ENCODE peak calls at places on chromosomes 16 and 17, in seven cellular contexts. B is right atrium auricular region, R is HFF-Myc, W is left ventricle myocardium inferior, U is A549, P is transverse colon, Z is OCI-LY7. Q is an unnamed sample.

GRCh38 chr16:20084624-20085226 is 11.0 kb upstream of the GPR139 start:
- DNase-seq in B (no peak), R (no peak), W (no peak), U (no peak), P (no peak), Z (no peak), Q (no peak)

GRCh38 chr17:77783991-77784820 is 174.3 kb upstream of the TNRC6C start:
- DNase-seq in B (no peak), R (no peak), W (no peak), U (no peak), P (no peak), Z (no peak), Q (peak)

GRCh38 chr16:81350306-81350615 is 35.5 kb downstream of the GAN start:
- DNase-seq in B (no peak), R (no peak), W (no peak), U (no peak), P (no peak), Z (no peak), Q (no peak)

GRCh38 chr17:18191967-18192366 is 8.3 kb downstream of the ALKBH5 start:
- DNase-seq in B (no peak), R (no peak), W (no peak), U (peak), P (no peak), Z (no peak), Q (no peak)

GRCh38 chr17:48804936-48805411 is 12.1 kb downstream of the TTLL6 start:
- DNase-seq in B (peak), R (no peak), W (peak), U (peak), P (peak), Z (peak), Q (peak)

GRCh38 chr16:85750021-85750826 is 672 bp downstream of the C16orf74 start:
- DNase-seq in B (no peak), R (no peak), W (peak), U (no peak), P (peak), Z (peak), Q (peak)

GRCh38 chr17:74083321-74083720 is 120.2 kb upstream of the RPL38 start:
- DNase-seq in B (no peak), R (no peak), W (no peak), U (no peak), P (no peak), Z (no peak), Q (no peak)

GRCh38 chr16:66134875-66135274 is 231.6 kb upstream of the CDH5 start:
- DNase-seq in B (no peak), R (no peak), W (no peak), U (no peak), P (no peak), Z (no peak), Q (no peak)

GRCh38 chr16:27515874-27516353 is 33.8 kb downstream of the GTF3C1 start:
- DNase-seq in B (no peak), R (no peak), W (no peak), U (peak), P (no peak), Z (peak), Q (peak)

GRCh38 chr17:19533036-19533717 is 477 bp upstream of the SLC47A1 start:
- DNase-seq in B (no peak), R (no peak), W (no peak), U (no peak), P (no peak), Z (no peak), Q (no peak)

GRCh38 chr16:78396046-78396445 is 296.6 kb downstream of the WWOX start:
- DNase-seq in B (no peak), R (no peak), W (no peak), U (peak), P (no peak), Z (peak), Q (no peak)

GRCh38 chr17:12726131-12726530 is 60.4 kb downstream of the MYOCD start:
- DNase-seq in B (no peak), R (no peak), W (no peak), U (no peak), P (no peak), Z (no peak), Q (no peak)

GRCh38 chr17:67245694-67246397 is 850 bp upstream of the HELZ start:
- DNase-seq in B (no peak), R (no peak), W (peak), U (no peak), P (peak), Z (peak), Q (peak)

GRCh38 chr17:34252138-34252889 is 2.8 kb upstream of the CCL2 start:
- DNase-seq in B (peak), R (no peak), W (peak), U (peak), P (peak), Z (peak), Q (peak)

GRCh38 chr17:39602533-39603303 is 5.0 kb downstream of the NEUROD2 start:
- DNase-seq in B (no peak), R (no peak), W (no peak), U (no peak), P (no peak), Z (no peak), Q (no peak)

GRCh38 chr17:60371416-60371815 is 20.5 kb downstream of the USP32 start:
- DNase-seq in B (no peak), R (no peak), W (no peak), U (no peak), P (no peak), Z (no peak), Q (no peak)

GRCh38 chr17:2695243-2695960 is 16.2 kb downstream of the CLUH start:
- DNase-seq in B (no peak), R (no peak), W (no peak), U (no peak), P (peak), Z (no peak), Q (peak)

GRCh38 chr16:15041260-15042011 is 14.4 kb downstream of the NTAN1 start:
- DNase-seq in B (peak), R (no peak), W (peak), U (no peak), P (peak), Z (no peak), Q (no peak)

GRCh38 chr16:15046692-15047376 is 9.0 kb downstream of the NTAN1 start:
- DNase-seq in B (no peak), R (no peak), W (no peak), U (no peak), P (no peak), Z (no peak), Q (no peak)

GRCh38 chr16:15038689-15039088 is 17.2 kb downstream of the NTAN1 start:
- DNase-seq in B (no peak), R (no peak), W (no peak), U (no peak), P (no peak), Z (no peak), Q (no peak)

GRCh38 chr16:15044286-15044685 is 11.6 kb downstream of the NTAN1 start:
- DNase-seq in B (no peak), R (no peak), W (no peak), U (no peak), P (no peak), Z (no peak), Q (no peak)

DNA sequence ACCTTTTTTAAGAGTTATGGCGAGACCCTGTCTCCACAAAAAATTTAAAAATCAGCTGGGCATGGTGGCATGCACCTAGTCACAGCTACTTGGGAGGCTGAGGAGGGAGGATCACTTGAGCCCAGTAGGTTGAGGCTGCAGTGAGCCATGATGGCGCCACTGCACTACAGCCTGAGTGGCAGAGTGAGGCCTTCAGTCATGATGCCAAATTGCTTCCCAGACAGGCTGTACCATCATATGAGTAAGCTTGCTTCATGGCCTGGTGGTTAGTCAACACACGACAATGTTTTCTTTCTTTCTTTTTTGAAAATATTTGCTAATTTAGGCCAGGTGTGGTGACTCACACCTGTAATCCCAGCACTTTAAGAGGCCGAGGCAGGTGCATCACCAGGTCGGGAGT is 12.5 kb downstream of the NTAN1 start:
- DNase-seq in B (no peak), R (no peak), W (no peak), U (no peak), P (no peak), Z (no peak), Q (no peak)
- TF ChIP-seq CTCF in B (no peak), R (no peak), W (no peak), U (no peak), P (no peak), Z (no peak), Q (no peak)

DNA sequence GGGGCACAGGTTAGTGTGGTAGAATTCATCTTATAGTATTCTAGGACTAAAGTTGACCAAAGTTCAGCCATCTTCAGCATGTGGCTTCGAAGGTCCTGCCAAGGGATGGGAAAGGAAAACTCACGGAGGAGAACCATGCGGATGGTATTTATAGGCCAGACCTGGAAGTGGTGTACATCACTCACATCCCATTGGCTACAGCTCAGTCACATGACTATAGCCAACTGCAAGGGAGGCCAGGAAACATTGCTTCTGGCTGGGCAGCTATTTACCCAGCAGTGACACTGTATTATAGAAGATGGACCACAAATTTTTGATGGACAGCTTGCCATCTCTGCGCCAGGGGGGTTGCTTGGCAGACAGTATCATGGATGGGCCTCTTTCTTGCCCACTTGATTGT is 35.7 kb upstream of the COQ7 start:
- DNase-seq in B (no peak), R (no peak), W (no peak), U (no peak), P (no peak), Z (no peak), Q (no peak)
- TF ChIP-seq CTCF in B (no peak), R (no peak), W (no peak), U (no peak), P (no peak), Z (no peak), Q (no peak)

DNA sequence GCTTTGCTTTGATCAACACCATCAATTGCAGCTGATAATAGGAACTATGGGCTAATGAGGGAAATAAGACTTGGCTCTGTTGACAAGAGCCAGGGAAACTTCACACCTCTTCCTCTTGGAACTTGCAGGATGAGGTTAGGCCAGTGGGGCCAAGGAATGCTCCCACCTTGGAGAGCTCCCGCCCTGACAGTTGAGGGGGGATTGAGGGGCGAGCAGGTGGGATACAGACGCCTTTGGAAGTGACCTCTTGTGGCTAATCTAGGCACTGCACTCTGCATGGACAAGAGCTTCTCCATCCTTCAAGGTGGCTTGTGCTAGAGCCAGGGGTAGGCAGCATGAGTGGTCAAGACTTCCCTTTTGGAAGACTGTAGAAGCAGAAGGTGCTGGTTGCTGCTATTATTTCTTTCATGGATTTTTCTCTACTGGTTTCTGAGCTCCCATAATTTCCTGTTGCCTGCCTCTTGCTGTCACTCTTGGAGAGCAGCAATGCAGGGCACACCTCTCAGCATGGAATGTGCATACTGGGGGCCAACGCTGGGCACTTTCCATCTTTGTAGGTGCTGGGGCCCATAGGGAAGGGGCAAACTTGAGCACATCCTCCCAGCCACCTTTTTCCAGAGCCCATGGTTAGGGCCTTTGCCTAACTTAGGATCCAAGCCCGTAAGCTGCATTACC is 2.3 kb upstream of the PHF12 start:
- DNase-seq in B (no peak), R (no peak), W (no peak), U (peak), P (peak), Z (peak), Q (peak)
- TF ChIP-seq CTCF in B (peak), R (peak), W (peak), U (peak), P (peak), Z (peak), Q (peak)

GRCh38 chr16:12461971-12462370 is 341.7 kb downstream of the CPPED1 start:
- DNase-seq in B (no peak), R (no peak), W (no peak), U (no peak), P (no peak), Z (no peak), Q (no peak)
- TF ChIP-seq CTCF in B (no peak), R (no peak), W (no peak), U (no peak), P (no peak), Z (no peak), Q (no peak)

DNA sequence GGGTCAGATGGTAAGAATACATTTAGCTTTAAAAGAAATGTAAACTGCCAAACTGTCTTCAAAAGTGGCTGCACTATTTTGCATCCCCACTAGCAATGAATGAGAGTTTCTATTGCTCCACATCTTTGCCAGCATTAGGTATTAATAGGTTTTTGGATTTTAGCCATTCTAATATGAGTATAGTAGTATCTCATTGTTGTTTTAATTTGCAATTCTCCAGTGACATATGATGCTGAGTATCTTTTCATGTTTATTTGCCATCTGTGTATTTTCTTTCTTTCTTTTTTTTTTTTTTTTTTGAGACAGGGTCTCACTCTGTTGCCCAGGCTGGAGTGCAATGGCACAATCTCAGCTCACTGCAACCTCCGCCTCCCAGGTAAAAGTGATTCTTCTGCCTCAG is 24.3 kb upstream of the MARCHF10 start:
- DNase-seq in B (no peak), R (no peak), W (no peak), U (no peak), P (no peak), Z (no peak), Q (no peak)
- TF ChIP-seq CTCF in B (no peak), R (no peak), W (no peak), U (no peak), P (no peak), Z (no peak), Q (no peak)